ENCODE peak calls at places on chromosomes 3 and 15, in six cellular contexts. One of them, this sample, is unnamed.

GRCh38 chr3:82130056-82130455 is 368.6 kb upstream of the GBE1 start:
- DNase-seq in RKO: no peak
- DNase-seq in PC-3: no peak
- DNase-seq in amygdala: no peak
- DNase-seq in activated CD4-positive, alpha-beta T cell treated with anti-CD3 and anti-CD28 coated beads for 1 hour: no peak
- DNase-seq in pancreas: no peak
- DNase-seq in this sample: no peak

GRCh38 chr3:65028024-65028423 is 340.2 kb upstream of the ADAMTS9 start:
- DNase-seq in pancreas: no peak
- DNase-seq in amygdala: no peak
- DNase-seq in RKO: no peak
- DNase-seq in activated CD4-positive, alpha-beta T cell treated with anti-CD3 and anti-CD28 coated beads for 1 hour: no peak
- DNase-seq in PC-3: no peak
- DNase-seq in this sample: no peak

GRCh38 chr3:13563911-13564310 is 15.0 kb downstream of the FBLN2 start:
- DNase-seq in amygdala: no peak
- DNase-seq in PC-3: no peak
- DNase-seq in RKO: no peak
- DNase-seq in activated CD4-positive, alpha-beta T cell treated with anti-CD3 and anti-CD28 coated beads for 1 hour: no peak
- DNase-seq in pancreas: no peak
- DNase-seq in this sample: no peak

GRCh38 chr3:161415506-161416231 is 44.4 kb upstream of the SPTSSB start:
- DNase-seq in RKO: peak; percentile 38
- DNase-seq in pancreas: peak; percentile 28
- DNase-seq in PC-3: peak; percentile 97
- DNase-seq in amygdala: no peak
- DNase-seq in activated CD4-positive, alpha-beta T cell treated with anti-CD3 and anti-CD28 coated beads for 1 hour: no peak
- DNase-seq in this sample: no peak

GRCh38 chr3:24470277-24470676 is 24.4 kb downstream of the THRB start:
- DNase-seq in pancreas: no peak
- DNase-seq in activated CD4-positive, alpha-beta T cell treated with anti-CD3 and anti-CD28 coated beads for 1 hour: no peak
- DNase-seq in amygdala: no peak
- DNase-seq in PC-3: peak; percentile 37
- DNase-seq in RKO: no peak
- DNase-seq in this sample: no peak

GRCh38 chr15:88419830-88420229 is 47.4 kb downstream of the MRPL46 start:
- DNase-seq in PC-3: no peak
- DNase-seq in amygdala: no peak
- DNase-seq in pancreas: no peak
- DNase-seq in activated CD4-positive, alpha-beta T cell treated with anti-CD3 and anti-CD28 coated beads for 1 hour: no peak
- DNase-seq in RKO: peak; percentile 44
- DNase-seq in this sample: no peak

GRCh38 chr3:105368575-105369500 is 2.1 kb downstream of the ALCAM start:
- DNase-seq in PC-3: peak; percentile 90
- DNase-seq in pancreas: peak; percentile 76
- DNase-seq in amygdala: peak; percentile 2
- DNase-seq in activated CD4-positive, alpha-beta T cell treated with anti-CD3 and anti-CD28 coated beads for 1 hour: peak; percentile 62
- DNase-seq in RKO: peak; percentile 86
- DNase-seq in this sample: peak; percentile 14

GRCh38 chr15:56205061-56205876 is 38.4 kb downstream of the RFX7 start:
- DNase-seq in pancreas: no peak
- DNase-seq in activated CD4-positive, alpha-beta T cell treated with anti-CD3 and anti-CD28 coated beads for 1 hour: no peak
- DNase-seq in amygdala: no peak
- DNase-seq in PC-3: no peak
- DNase-seq in RKO: no peak
- DNase-seq in this sample: no peak